ENCODE peak calls at places on chromosomes 3 and 15, in nine cellular contexts. H, L, B, Q, G, R, C, Y and K are unnamed samples.
A peak's percentile ranks its signal among the peaks of the same experiment; 100 is the strongest.

GRCh38 chr3:70333080-70333479 is 20.6 kb upstream of the MDFIC2 start:
- DNase-seq in C (no peak), R (no peak), G (no peak), Y (no peak), Q (no peak), L (no peak), H (no peak), B (no peak), K (no peak)

GRCh38 chr3:107662109-107662477 is 139.3 kb downstream of the BBX start:
- DNase-seq in R (no peak), G (no peak), H (no peak), Q (no peak), C (no peak), L (no peak), Y (peak; percentile 27), B (no peak), K (peak; percentile 42)

GRCh38 chr15:73965094-73965729 is 26.9 kb downstream of the STOML1 start:
- DNase-seq in H (no peak), C (peak; percentile 72), L (no peak), G (peak; percentile 51), Y (no peak), R (no peak), B (no peak), Q (no peak), K (no peak)

GRCh38 chr15:52234596-52235541 is 43.7 kb upstream of the GNB5 start:
- DNase-seq in H (no peak), Q (no peak), B (no peak), R (no peak), L (no peak), C (peak; percentile 11), G (no peak), Y (no peak), K (no peak)

GRCh38 chr3:155190686-155191085 is 102.8 kb downstream of the STRIT1 start:
- DNase-seq in Y (no peak), B (no peak), G (no peak), L (no peak), H (no peak), C (no peak), R (no peak), Q (no peak), K (no peak)

GRCh38 chr3:43455233-43455632 is 166.6 kb downstream of the ANO10 start:
- DNase-seq in B (no peak), Q (no peak), R (no peak), C (no peak), Y (peak; percentile 98), G (no peak), H (no peak), L (no peak), K (no peak)

GRCh38 chr3:77038928-77039605 is 832 bp upstream of the ROBO2 start:
- DNase-seq in C (no peak), R (no peak), B (peak; percentile 70), Y (peak; percentile 38), Q (no peak), L (no peak), G (no peak), H (no peak), K (peak; percentile 24)

GRCh38 chr3:39783730-39784129 is 25.7 kb upstream of the MYRIP start:
- DNase-seq in G (no peak), B (no peak), Y (no peak), R (no peak), H (no peak), Q (no peak), C (no peak), L (no peak), K (no peak)

GRCh38 chr3:10426346-10427233 is 78.8 kb downstream of the ATP2B2 start:
- DNase-seq in Q (no peak), C (no peak), B (no peak), Y (no peak), H (no peak), R (no peak), L (no peak), G (no peak), K (no peak)

GRCh38 chr3:61569856-61570255 is 8.5 kb downstream of the PTPRG start:
- DNase-seq in C (no peak), Y (peak; percentile 27), Q (no peak), R (no peak), B (no peak), G (no peak), H (no peak), L (no peak), K (no peak)

GRCh38 chr15:88242586-88242985 is 14.0 kb downstream of the NTRK3 start:
- DNase-seq in Q (no peak), R (no peak), B (no peak), Y (no peak), H (no peak), C (no peak), L (no peak), G (no peak), K (no peak)

GRCh38 chr3:8992854-8993253 is 29.6 kb upstream of the RAD18 start:
- DNase-seq in H (no peak), L (no peak), G (no peak), R (no peak), Q (no peak), C (no peak), Y (no peak), B (no peak), K (no peak)